ENCODE peak calls at places on chromosomes 2 and 18, in nine cellular contexts. H is heart right ventricle, P is thoracic aorta, K is GM23248, R is H7, N is adrenal gland, L is brain microvascular endothelial cell, X is lung, W is fibroblast of lung. U is an unnamed sample. For H3K27me3, the result is how much of the 10 kb centered on the place peaks cover.

GRCh38 chr18:23879544-23879943 is 135.0 kb upstream of the TTC39C start:
- DNase-seq in H (no peak), P (no peak), K (no peak), R (no peak), N (no peak), L (no peak), X (no peak), W (no peak), U (no peak)

GRCh38 chr2:216492951-216493685 is 5.5 kb upstream of the RPL37A start:
- DNase-seq in H (no peak), P (no peak), K (peak), R (no peak), N (no peak), L (peak), X (no peak), W (peak), U (peak)

GRCh38 chr18:62365420-62365819 is 40.3 kb downstream of the TNFRSF11A start:
- DNase-seq in H (no peak), P (no peak), K (no peak), R (no peak), N (no peak), L (no peak), X (no peak), W (no peak), U (no peak)

GRCh38 chr2:126756125-126756524 is 100.2 kb downstream of the GYPC start:
- DNase-seq in H (no peak), P (no peak), K (no peak), R (no peak), N (no peak), L (no peak), X (no peak), W (no peak), U (no peak)

GRCh38 chr18:12046046-12046750 is 47.4 kb upstream of the ANKRD62 start:
- DNase-seq in H (no peak), P (no peak), K (no peak), R (no peak), N (no peak), L (no peak), X (peak), W (no peak), U (no peak)

GRCh38 chr18:7856099-7856498 is 289.0 kb downstream of the PTPRM start:
- DNase-seq in H (no peak), P (no peak), K (peak), R (no peak), N (no peak), L (no peak), X (no peak), W (peak), U (no peak)

GRCh38 chr18:79405019-79405780 is 9.5 kb downstream of the NFATC1 start:
- DNase-seq in H (no peak), P (no peak), K (no peak), R (no peak), N (no peak), L (no peak), X (no peak), W (no peak), U (no peak)

GRCh38 chr2:97654324-97654723 is 8.5 kb downstream of the COX5B start:
- DNase-seq in H (no peak), P (no peak), K (no peak), R (peak), N (no peak), L (no peak), X (no peak), W (no peak), U (no peak)

GRCh38 chr2:66433945-66434678 is 813 bp upstream of the MEIS1 start:
- DNase-seq in H (peak), P (no peak), K (peak), R (peak), N (peak), L (peak), X (no peak), W (peak), U (peak)

GRCh38 chr2:73238149-73238548 is 4.0 kb downstream of the CCT7 start:
- DNase-seq in H (no peak), P (no peak), K (no peak), R (no peak), N (no peak), L (no peak), X (no peak), W (no peak), U (no peak)

GRCh38 chr2:165627463-165627862 is 158.0 kb downstream of the CSRNP3 start:
- DNase-seq in H (no peak), P (no peak), K (peak), R (no peak), N (no peak), L (peak), X (no peak), W (peak), U (no peak)

GRCh38 chr2:120632796-120633646 is 102.6 kb upstream of the GLI2 start:
- DNase-seq in H (no peak), P (no peak), K (no peak), R (peak), N (no peak), L (no peak), X (no peak), W (no peak), U (no peak)

GRCh38 chr18:64037812-64038414 is 68.0 kb downstream of the SERPINB8 start:
- DNase-seq in H (no peak), P (no peak), K (peak), R (peak), N (no peak), L (peak), X (no peak), W (peak), U (no peak)

GRCh38 chr2:227497158-227497557 is 25.2 kb downstream of the AGFG1 start:
- DNase-seq in H (no peak), P (no peak), K (no peak), R (no peak), N (no peak), L (no peak), X (no peak), W (no peak), U (no peak)

GRCh38 chr2:143607446-143608110 is 478.4 kb downstream of the ARHGAP15 start:
- DNase-seq in H (no peak), P (no peak), K (peak), R (peak), N (no peak), L (no peak), X (no peak), W (peak), U (no peak)

GRCh38 chr2:12701786-12702660 is 14.7 kb upstream of the TRIB2 start:
- DNase-seq in H (no peak), P (no peak), K (peak), R (no peak), N (no peak), L (no peak), X (peak), W (peak), U (no peak)

GRCh38 chr2:174477772-174478171 is 9.1 kb downstream of the GPR155 start:
- DNase-seq in H (no peak), P (no peak), K (no peak), R (no peak), N (no peak), L (no peak), X (no peak), W (no peak), U (no peak)

GRCh38 chr2:38106420-38107182 is 30.6 kb upstream of the CYP1B1 start:
- DNase-seq in H (no peak), P (no peak), K (peak), R (no peak), N (no peak), L (no peak), X (no peak), W (peak), U (no peak)

GRCh38 chr18:50870138-50870845 is 8.6 kb upstream of the ME2 start:
- DNase-seq in H (no peak), P (no peak), K (peak), R (no peak), N (peak), L (peak), X (peak), W (peak), U (peak)

GRCh38 chr2:190996338-190996946 is 17.5 kb downstream of the STAT1 start:
- DNase-seq in H (no peak), P (no peak), K (peak), R (peak), N (no peak), L (peak), X (no peak), W (peak), U (peak)

GRCh38 chr18:60549338-60549960 is 176.9 kb upstream of the MC4R start:
- DNase-seq in H (peak), P (no peak), K (peak), R (no peak), N (peak), L (peak), X (no peak), W (peak), U (no peak)

GRCh38 chr18:10519999-10520935 is 5.6 kb upstream of the NAPG start:
- DNase-seq in H (peak), P (peak), K (peak), R (peak), N (peak), L (peak), X (peak), W (peak), U (peak)

GRCh38 chr2:119490106-119490505 is 34.2 kb downstream of the SCTR start:
- DNase-seq in H (no peak), P (no peak), K (no peak), R (no peak), N (no peak), L (no peak), X (no peak), W (no peak), U (no peak)

GRCh38 chr18:12372406-12372805 is 4.6 kb downstream of the AFG3L2 start:
- DNase-seq in H (no peak), P (no peak), K (no peak), R (no peak), N (no peak), L (no peak), X (no peak), W (no peak), U (no peak)

GRCh38 chr2:233436691-233437438 is 82.6 kb downstream of the DGKD start:
- DNase-seq in H (peak), P (no peak), K (no peak), R (no peak), N (no peak), L (no peak), X (no peak), W (no peak), U (no peak)

GRCh38 chr2:39730276-39730675 is 48.8 kb downstream of the THUMPD2 start:
- DNase-seq in H (no peak), P (no peak), K (no peak), R (no peak), N (no peak), L (no peak), X (no peak), W (no peak), U (no peak)

GRCh38 chr2:158194229-158194628 is 92.6 kb downstream of the UPP2 start:
- DNase-seq in H (no peak), P (no peak), K (no peak), R (no peak), N (no peak), L (no peak), X (no peak), W (no peak), U (no peak)

GRCh38 chr2:108583903-108584520 is 49.7 kb downstream of the LIMS1 start:
- DNase-seq in H (peak), P (no peak), K (peak), R (peak), N (peak), L (peak), X (peak), W (peak), U (peak)

GRCh38 chr2:234880551-234881211 is 71.1 kb upstream of the SH3BP4 start:
- DNase-seq in H (no peak), P (no peak), K (peak), R (no peak), N (peak), L (peak), X (no peak), W (peak), U (peak)

GRCh38 chr2:177397501-177398289 is 5.1 kb downstream of the AGPS start:
- DNase-seq in H (no peak), P (no peak), K (peak), R (no peak), N (no peak), L (peak), X (no peak), W (peak), U (peak)

GRCh38 chr2:202072737-202073396 is at the start of gene KIAA2012:
- DNase-seq in H (no peak), P (no peak), K (no peak), R (no peak), N (no peak), L (no peak), X (no peak), W (no peak), U (no peak)

GRCh38 chr2:854460-854859 is 96.2 kb upstream of the SNTG2 start:
- DNase-seq in H (no peak), P (no peak), K (peak), R (peak), N (peak), L (peak), X (no peak), W (no peak), U (no peak)

GRCh38 chr2:131064589-131065232 is 28.5 kb downstream of the FAM168B start:
- DNase-seq in H (no peak), P (no peak), K (no peak), R (no peak), N (no peak), L (no peak), X (no peak), W (no peak), U (no peak)

GRCh38 chr18:75139226-75139911 is 69.6 kb downstream of the PTGR3 start:
- DNase-seq in H (no peak), P (no peak), K (no peak), R (peak), N (no peak), L (no peak), X (no peak), W (no peak), U (no peak)

GRCh38 chr2:74197049-74197448 is 1.4 kb upstream of the MTHFD2 start:
- DNase-seq in H (no peak), P (no peak), K (no peak), R (no peak), N (no peak), L (no peak), X (no peak), W (no peak), U (no peak)

DNA sequence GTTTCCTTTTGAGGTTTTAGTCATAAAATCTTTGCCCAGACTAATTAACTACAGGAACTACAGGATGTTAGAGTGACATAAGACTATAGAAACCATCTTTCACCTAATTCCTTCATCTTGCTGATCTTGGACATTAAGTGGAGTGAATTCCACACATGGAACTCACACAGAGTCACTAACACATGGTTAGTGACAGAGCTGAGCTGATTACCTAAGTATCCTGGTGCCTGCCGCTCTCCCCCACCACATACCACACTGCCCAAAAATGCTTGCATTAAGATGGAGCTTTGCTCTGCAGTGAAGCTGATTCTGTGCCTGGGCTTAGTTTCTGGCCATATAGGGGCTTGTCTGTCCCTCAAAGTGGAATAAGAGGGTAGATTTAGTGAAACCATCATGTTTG is 332.9 kb upstream of the NT5C1B start:
- DNase-seq in H (no peak), P (no peak), K (peak), R (no peak), N (no peak), L (no peak), X (no peak), W (peak), U (no peak)
- H3K27me3 ChIP-seq in H (under half), P (under half), K (under half), R (under half), N (under half), L (under half), X (under half), W (under half), U (under half)

DNA sequence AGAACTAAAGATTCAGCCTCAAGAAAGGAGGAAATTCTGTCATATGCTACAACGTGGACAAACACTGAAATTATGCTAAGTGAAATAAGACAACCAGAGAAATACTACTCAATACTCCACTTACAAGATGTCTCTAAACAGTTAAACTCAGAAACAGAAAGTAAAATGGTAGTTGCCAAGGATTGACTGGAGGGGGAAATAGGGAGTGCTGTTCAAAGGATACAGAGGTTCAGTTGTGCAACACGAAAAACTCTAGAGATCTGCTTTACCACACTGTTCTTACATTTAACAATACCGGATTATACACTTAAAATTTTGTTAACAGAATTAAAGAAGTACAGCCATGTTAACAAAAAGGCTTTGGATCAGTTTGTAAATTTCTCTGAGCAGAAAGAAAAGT is 39.8 kb upstream of the C2orf15 start:
- DNase-seq in H (no peak), P (no peak), K (peak), R (no peak), N (no peak), L (no peak), X (no peak), W (no peak), U (no peak)
- H3K4me3 ChIP-seq in H (no peak), P (no peak), K (no peak), R (no peak), N (no peak), L (no peak), X (no peak), W (no peak), U (no peak)

GRCh38 chr2:168132389-168132788 is 115.0 kb downstream of the STK39 start:
- DNase-seq in H (no peak), P (no peak), K (no peak), R (no peak), N (no peak), L (no peak), X (no peak), W (no peak), U (no peak)

GRCh38 chr2:168130302-168130701 is 117.1 kb downstream of the STK39 start:
- DNase-seq in H (no peak), P (no peak), K (no peak), R (no peak), N (no peak), L (no peak), X (no peak), W (no peak), U (no peak)

GRCh38 chr2:168127361-168127760 is 120.0 kb downstream of the STK39 start:
- DNase-seq in H (no peak), P (no peak), K (no peak), R (no peak), N (no peak), L (no peak), X (no peak), W (no peak), U (no peak)
- H3K27me3 ChIP-seq in H (under half), P (under half), K (under half), R (under half), N (under half), L (under half), X (under half), W (under half), U (under half)

DNA sequence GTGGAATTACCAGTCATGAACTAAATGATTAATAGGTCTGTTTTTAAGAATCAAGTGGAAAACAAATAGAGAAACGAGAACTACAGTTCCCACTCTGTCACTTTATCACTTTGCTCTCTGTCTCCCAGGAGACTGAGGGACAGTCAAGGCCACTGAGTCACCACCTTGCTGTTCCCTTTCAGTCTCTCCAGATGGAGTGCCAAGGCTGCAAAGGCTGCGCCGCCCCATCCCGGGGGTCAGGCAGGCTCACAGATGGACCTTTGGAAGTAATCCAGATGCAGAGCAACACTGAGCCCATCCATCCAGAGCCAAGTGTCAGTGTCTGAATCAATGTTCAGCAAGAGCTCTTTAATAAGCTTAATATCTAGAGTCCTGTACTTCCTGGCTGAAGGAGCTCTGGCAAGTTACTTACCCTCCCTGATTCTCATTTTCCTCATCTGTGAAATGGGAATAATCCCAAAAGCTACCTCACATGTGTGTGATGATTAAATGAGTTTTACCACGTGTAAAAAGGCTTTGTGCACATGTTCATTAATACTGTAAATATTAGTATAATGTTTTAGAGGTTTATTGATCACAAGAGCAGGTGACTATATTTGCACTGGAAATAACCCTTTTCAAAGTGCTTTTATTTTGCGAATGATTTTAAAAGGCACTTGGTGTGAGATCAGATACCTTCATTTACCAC is 43.0 kb upstream of the EFEMP1 start:
- DNase-seq in H (peak), P (peak), K (peak), R (no peak), N (peak), L (no peak), X (no peak), W (peak), U (peak)
- H3K4me3 ChIP-seq in H (no peak), P (peak), K (no peak), R (no peak), N (no peak), L (no peak), X (no peak), W (no peak), U (no peak)